ENCODE peak calls at places on chromosomes 4 and X, in nine cellular contexts. One of them, this sample, is unnamed.
A peak's percentile ranks its signal among the peaks of the same experiment; 100 is the strongest.

GRCh38 chr4:54499308-54500074 is 158.3 kb upstream of the KIT start:
- DNase-seq in right lobe of liver: no peak
- DNase-seq in NAMALWA: no peak
- DNase-seq in iPS DF 19.7: no peak
- DNase-seq in tibial nerve: no peak
- DNase-seq in germinal center: no peak
- DNase-seq in CD4-positive, alpha-beta T cell: no peak
- DNase-seq in stimulated activated naive CD8-positive, alpha-beta T cell treated with anti-CD3 and anti-CD28 coated beads, Interleukin-15, amount 100 ng/mL, for 72 hours: no peak
- DNase-seq in aorta: no peak
- DNase-seq in this sample: no peak

GRCh38 chr4:139844057-139844456 is 178.4 kb downstream of the MGST2 start:
- DNase-seq in tibial nerve: no peak
- DNase-seq in right lobe of liver: no peak
- DNase-seq in CD4-positive, alpha-beta T cell: no peak
- DNase-seq in aorta: no peak
- DNase-seq in iPS DF 19.7: no peak
- DNase-seq in stimulated activated naive CD8-positive, alpha-beta T cell treated with anti-CD3 and anti-CD28 coated beads, Interleukin-15, amount 100 ng/mL, for 72 hours: no peak
- DNase-seq in NAMALWA: no peak
- DNase-seq in germinal center: no peak
- DNase-seq in this sample: no peak

GRCh38 chr4:73856518-73856917 is 3.4 kb downstream of the PF4V1 start:
- DNase-seq in aorta: no peak
- DNase-seq in right lobe of liver: no peak
- DNase-seq in iPS DF 19.7: no peak
- DNase-seq in stimulated activated naive CD8-positive, alpha-beta T cell treated with anti-CD3 and anti-CD28 coated beads, Interleukin-15, amount 100 ng/mL, for 72 hours: no peak
- DNase-seq in CD4-positive, alpha-beta T cell: no peak
- DNase-seq in NAMALWA: no peak
- DNase-seq in tibial nerve: peak; percentile 16
- DNase-seq in germinal center: no peak
- DNase-seq in this sample: no peak

GRCh38 chrX:42220083-42220482 is 296.7 kb upstream of the CASK start:
- DNase-seq in stimulated activated naive CD8-positive, alpha-beta T cell treated with anti-CD3 and anti-CD28 coated beads, Interleukin-15, amount 100 ng/mL, for 72 hours: no peak
- DNase-seq in right lobe of liver: no peak
- DNase-seq in iPS DF 19.7: no peak
- DNase-seq in NAMALWA: no peak
- DNase-seq in CD4-positive, alpha-beta T cell: no peak
- DNase-seq in aorta: no peak
- DNase-seq in tibial nerve: no peak
- DNase-seq in germinal center: no peak
- DNase-seq in this sample: no peak

GRCh38 chr4:74692973-74693372 is 101.3 kb downstream of the BTC start:
- DNase-seq in right lobe of liver: no peak
- DNase-seq in CD4-positive, alpha-beta T cell: no peak
- DNase-seq in aorta: no peak
- DNase-seq in NAMALWA: no peak
- DNase-seq in iPS DF 19.7: no peak
- DNase-seq in tibial nerve: no peak
- DNase-seq in germinal center: no peak
- DNase-seq in stimulated activated naive CD8-positive, alpha-beta T cell treated with anti-CD3 and anti-CD28 coated beads, Interleukin-15, amount 100 ng/mL, for 72 hours: no peak
- DNase-seq in this sample: no peak

GRCh38 chr4:3305610-3306371 is 13.0 kb downstream of the RGS12 start:
- DNase-seq in CD4-positive, alpha-beta T cell: no peak
- DNase-seq in stimulated activated naive CD8-positive, alpha-beta T cell treated with anti-CD3 and anti-CD28 coated beads, Interleukin-15, amount 100 ng/mL, for 72 hours: no peak
- DNase-seq in aorta: peak; percentile 55
- DNase-seq in right lobe of liver: peak; percentile 41
- DNase-seq in germinal center: no peak
- DNase-seq in tibial nerve: no peak
- DNase-seq in iPS DF 19.7: no peak
- DNase-seq in NAMALWA: no peak
- DNase-seq in this sample: no peak

GRCh38 chr4:159048166-159048886 is 54.6 kb upstream of the RAPGEF2 start:
- DNase-seq in iPS DF 19.7: no peak
- DNase-seq in tibial nerve: peak; percentile 46
- DNase-seq in right lobe of liver: peak; percentile 82
- DNase-seq in stimulated activated naive CD8-positive, alpha-beta T cell treated with anti-CD3 and anti-CD28 coated beads, Interleukin-15, amount 100 ng/mL, for 72 hours: no peak
- DNase-seq in germinal center: no peak
- DNase-seq in aorta: peak; percentile 84
- DNase-seq in NAMALWA: no peak
- DNase-seq in CD4-positive, alpha-beta T cell: no peak
- DNase-seq in this sample: no peak

GRCh38 chr4:16472537-16472936 is 246.3 kb upstream of the TAPT1 start:
- DNase-seq in aorta: no peak
- DNase-seq in NAMALWA: no peak
- DNase-seq in stimulated activated naive CD8-positive, alpha-beta T cell treated with anti-CD3 and anti-CD28 coated beads, Interleukin-15, amount 100 ng/mL, for 72 hours: no peak
- DNase-seq in right lobe of liver: no peak
- DNase-seq in germinal center: no peak
- DNase-seq in iPS DF 19.7: no peak
- DNase-seq in tibial nerve: no peak
- DNase-seq in CD4-positive, alpha-beta T cell: no peak
- DNase-seq in this sample: no peak

GRCh38 chrX:27251369-27251768 is 211.8 kb downstream of the PPP4R3C start:
- DNase-seq in iPS DF 19.7: no peak
- DNase-seq in tibial nerve: no peak
- DNase-seq in aorta: no peak
- DNase-seq in germinal center: no peak
- DNase-seq in right lobe of liver: no peak
- DNase-seq in stimulated activated naive CD8-positive, alpha-beta T cell treated with anti-CD3 and anti-CD28 coated beads, Interleukin-15, amount 100 ng/mL, for 72 hours: no peak
- DNase-seq in NAMALWA: no peak
- DNase-seq in CD4-positive, alpha-beta T cell: no peak
- DNase-seq in this sample: no peak

This sample was measured in effector memory CD8-positive, alpha-beta T cell.